ENCODE peak calls at places on chromosomes 5 and 9, in four cellular contexts. V is erythroblast, A is foreskin fibroblast, N is activated T-cell treated with anti-CD3 and anti-CD28 coated beads for 1 hour. K is an unnamed sample.

GRCh38 chr9:33143241-33143642 is 23.9 kb downstream of the B4GALT1 start:
- DNase-seq in V (peak), N (no peak), A (peak), K (no peak)

GRCh38 chr9:121974421-121974820 is 118.7 kb downstream of the TTLL11 start:
- DNase-seq in N (no peak), V (no peak), A (no peak), K (no peak)

GRCh38 chr9:95903398-95903797 is 27.9 kb downstream of the ERCC6L2 start:
- DNase-seq in V (no peak), N (no peak), A (no peak), K (no peak)

GRCh38 chr9:126413470-126414051 is 86.9 kb downstream of the MVB12B start:
- DNase-seq in V (no peak), N (no peak), A (no peak), K (no peak)

GRCh38 chr9:36492849-36493248 is 79.8 kb upstream of the MELK start:
- DNase-seq in N (no peak), A (no peak), V (no peak), K (peak)

GRCh38 chr5:53287573-53287972 is 178.0 kb upstream of the MOCS2 start:
- DNase-seq in N (no peak), V (no peak), A (no peak), K (no peak)

GRCh38 chr9:94182532-94182931 is 76.6 kb upstream of the ZNF169 start:
- DNase-seq in V (no peak), A (no peak), N (no peak), K (no peak)

GRCh38 chr5:174384509-174384947 is 339.0 kb downstream of the NSG2 start:
- DNase-seq in A (peak), V (no peak), N (no peak), K (no peak)

GRCh38 chr9:38294130-38294529 is 98.4 kb upstream of the ALDH1B1 start:
- DNase-seq in N (no peak), A (no peak), V (no peak), K (no peak)

GRCh38 chr9:136087741-136088480 is 7.2 kb downstream of the NACC2 start:
- DNase-seq in A (no peak), V (no peak), N (no peak), K (no peak)

GRCh38 chr9:135165756-135166519 is 78.5 kb downstream of the OLFM1 start:
- DNase-seq in V (no peak), N (no peak), A (no peak), K (peak)